ENCODE peak calls at places on chromosomes 1 and 21, in seven cellular contexts. N is WERI-Rb-1; H is OCI-LY7; C is epithelial cell of esophagus; E is CD8-positive, alpha-beta T cell; J is pancreas; F is brain microvascular endothelial cell. P is an unnamed sample.
A peak's percentile ranks its signal among the peaks of the same experiment; 100 is the strongest.

GRCh38 chr1:91273875-91274274 is 130.8 kb downstream of the HFM1 start:
- DNase-seq in N (no peak), H (no peak), C (peak; percentile 26), E (no peak), J (no peak), F (no peak), P (no peak)

GRCh38 chr1:236997882-236998281 is 6.4 kb downstream of the MT1HL1 start:
- DNase-seq in N (peak; percentile 69), H (no peak), C (peak; percentile 11), E (no peak), J (no peak), F (no peak), P (no peak)

GRCh38 chr1:20389551-20389950 is 96.5 kb downstream of the CAMK2N1 start:
- DNase-seq in N (no peak), H (peak; percentile 39), C (no peak), E (no peak), J (no peak), F (no peak), P (no peak)

GRCh38 chr1:94130851-94131595 is 10.1 kb upstream of the ABCA4 start:
- DNase-seq in N (no peak), H (no peak), C (peak; percentile 42), E (no peak), J (no peak), F (peak; percentile 78), P (no peak)

GRCh38 chr1:94270801-94271203 is 33.4 kb upstream of the ARHGAP29 start:
- DNase-seq in N (no peak), H (no peak), C (peak; percentile 75), E (no peak), J (no peak), F (peak; percentile 61), P (no peak)

GRCh38 chr1:157119448-157119847 is 18.7 kb downstream of the ETV3 start:
- DNase-seq in N (peak; percentile 4), H (no peak), C (no peak), E (no peak), J (no peak), F (no peak), P (no peak)

GRCh38 chr1:65310078-65310587 is 790 bp downstream of the DNAJC6 start:
- DNase-seq in N (peak; percentile 92), H (no peak), C (no peak), E (no peak), J (peak; percentile 60), F (peak; percentile 9), P (no peak)

GRCh38 chr21:45990049-45990711 is 8.6 kb downstream of the COL6A1 start:
- DNase-seq in N (peak; percentile 6), H (no peak), C (no peak), E (no peak), J (no peak), F (no peak), P (no peak)

GRCh38 chr21:36587388-36587787 is 107.5 kb upstream of the CLDN14 start:
- DNase-seq in N (no peak), H (no peak), C (peak; percentile 87), E (no peak), J (no peak), F (peak; percentile 6), P (no peak)

GRCh38 chr1:111441573-111442192 is 7.4 kb downstream of the WDR77 start:
- DNase-seq in N (peak; percentile 55), H (peak; percentile 79), C (peak; percentile 37), E (peak; percentile 80), J (no peak), F (no peak), P (no peak)

GRCh38 chr1:167722152-167722869 is 529 bp downstream of the MPZL1 start:
- DNase-seq in N (peak; percentile 31), H (peak; percentile 44), C (peak; percentile 66), E (no peak), J (peak; percentile 74), F (peak; percentile 24), P (no peak)

GRCh38 chr1:39977202-39977601 is 22.3 kb downstream of the MFSD2A start:
- DNase-seq in N (no peak), H (no peak), C (peak; percentile 85), E (no peak), J (no peak), F (peak; percentile 11), P (no peak)

GRCh38 chr1:197955486-197956394 is 38.6 kb downstream of the LHX9 start:
- DNase-seq in N (no peak), H (no peak), C (no peak), E (no peak), J (no peak), F (no peak), P (no peak)

GRCh38 chr1:46690931-46691411 is 19.3 kb downstream of the TEX38 start:
- DNase-seq in N (no peak), H (no peak), C (no peak), E (no peak), J (no peak), F (no peak), P (no peak)

GRCh38 chr1:79197421-79197820 is 190.9 kb upstream of the ADGRL4 start:
- DNase-seq in N (peak; percentile 16), H (no peak), C (peak; percentile 49), E (no peak), J (no peak), F (peak; percentile 19), P (no peak)

GRCh38 chr1:48023488-48023887 is 26.3 kb upstream of the TRABD2B start:
- DNase-seq in N (no peak), H (no peak), C (no peak), E (no peak), J (no peak), F (no peak), P (no peak)
- TF ChIP-seq CTCF in N (no peak), H (no peak), C (no peak), E (no peak), J (no peak), F (no peak), P (no peak)

GRCh38 chr1:1596493-1597274 is 3.3 kb downstream of the FNDC10 start:
- DNase-seq in N (no peak), H (no peak), C (no peak), E (no peak), J (no peak), F (no peak), P (no peak)

GRCh38 chr1:1599030-1599916 is 662 bp downstream of the FNDC10 start:
- DNase-seq in N (peak; percentile 22), H (peak; percentile 35), C (peak; percentile 58), E (peak; percentile 60), J (no peak), F (no peak), P (no peak)

GRCh38 chr1:1598720-1599029 is 1.3 kb downstream of the FNDC10 start:
- DNase-seq in N (no peak), H (no peak), C (no peak), E (no peak), J (no peak), F (no peak), P (no peak)

GRCh38 chr1:1598051-1598719 is 1.8 kb downstream of the FNDC10 start:
- DNase-seq in N (no peak), H (no peak), C (no peak), E (no peak), J (no peak), F (no peak), P (no peak)

GRCh38 chr1:1597275-1597930 is 2.5 kb downstream of the FNDC10 start:
- DNase-seq in N (peak; percentile 62), H (peak; percentile 43), C (peak; percentile 43), E (no peak), J (no peak), F (no peak), P (no peak)
- TF ChIP-seq CTCF in N (peak; percentile 73), H (peak; percentile 43), C (peak; percentile 51), E (no peak), J (no peak), F (peak; percentile 63), P (no peak)

GRCh38 chr1:208467401-208467800 is 223.2 kb upstream of the PLXNA2 start:
- DNase-seq in N (no peak), H (no peak), C (no peak), E (no peak), J (no peak), F (no peak), P (no peak)

GRCh38 chr1:208461680-208462079 is 217.5 kb upstream of the PLXNA2 start:
- DNase-seq in N (no peak), H (no peak), C (peak; percentile 14), E (no peak), J (no peak), F (no peak), P (no peak)

GRCh38 chr1:208465266-208465665 is 221.1 kb upstream of the PLXNA2 start:
- DNase-seq in N (no peak), H (no peak), C (no peak), E (no peak), J (no peak), F (no peak), P (no peak)

DNA sequence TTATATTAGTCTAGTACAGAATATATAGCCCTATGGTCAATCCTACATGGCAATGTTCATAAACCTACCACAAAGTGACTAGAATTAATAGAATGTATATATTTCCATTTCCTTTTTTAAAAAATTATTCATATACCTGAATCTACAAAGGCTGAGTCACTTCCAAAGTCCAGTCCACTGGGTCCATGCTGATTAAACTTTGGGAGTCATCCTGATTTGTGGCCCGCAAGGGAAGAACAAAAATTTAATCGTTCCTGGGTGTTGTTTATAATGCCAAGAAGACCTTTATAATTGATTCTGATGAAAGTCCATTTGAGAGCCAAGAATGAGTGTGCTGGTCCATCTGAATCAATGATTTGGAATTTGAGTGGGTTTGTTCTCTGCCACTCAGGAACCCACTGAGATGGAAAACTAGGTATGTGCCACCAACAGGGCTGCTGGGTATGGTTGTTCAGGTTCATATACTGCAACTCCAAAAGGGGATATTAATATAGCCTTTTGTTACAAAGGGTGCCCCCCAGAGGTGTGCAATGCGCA is 221.9 kb upstream of the PLXNA2 start:
- DNase-seq in N (no peak), H (no peak), C (no peak), E (no peak), J (no peak), F (no peak), P (no peak)
- TF ChIP-seq CTCF in N (no peak), H (no peak), C (no peak), E (no peak), J (no peak), F (no peak), P (no peak)

DNA sequence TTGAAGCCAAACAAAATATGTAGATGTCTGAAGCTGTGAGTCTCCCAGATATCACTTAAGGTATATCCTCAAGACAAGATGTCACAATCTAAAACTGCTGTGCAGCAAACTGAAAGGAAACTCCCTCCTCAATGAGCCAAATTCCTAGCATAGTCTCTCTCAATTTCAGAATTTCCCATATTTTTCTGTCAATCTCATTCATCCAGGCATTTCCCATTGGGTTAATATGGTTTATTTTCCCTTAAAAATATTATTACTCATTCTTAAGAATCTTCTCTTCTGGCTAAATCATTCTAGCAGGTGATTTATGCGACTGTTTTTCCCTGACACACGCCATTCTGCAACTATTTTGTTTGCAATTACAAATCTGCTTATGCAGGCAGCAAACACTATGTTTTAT is 70.0 kb downstream of the TNFSF4 start:
- DNase-seq in N (no peak), H (no peak), C (no peak), E (no peak), J (no peak), F (peak; percentile 12), P (no peak)
- TF ChIP-seq CTCF in N (no peak), H (no peak), C (no peak), E (no peak), J (no peak), F (no peak), P (no peak)

GRCh38 chr1:53725238-53725689 is 13.7 kb downstream of the GLIS1 start:
- DNase-seq in N (peak; percentile 73), H (no peak), C (no peak), E (no peak), J (no peak), F (no peak), P (no peak)
- TF ChIP-seq CTCF in N (peak; percentile 76), H (peak; percentile 39), C (no peak), E (no peak), J (no peak), F (peak; percentile 65), P (no peak)

P was measured in gastrocnemius medialis.